ENCODE peak calls at places on chromosome 15, in four cellular contexts. C is A549, R is dorsolateral prefrontal cortex, P is right cardiac atrium. N is an unnamed sample.

GRCh38 chr15:37981781-37982180 is 47.3 kb downstream of the TMCO5A start:
- DNase-seq in C (no peak), R (no peak), P (no peak), N (no peak)

GRCh38 chr15:91146728-91147127 is 46.7 kb downstream of the SV2B start:
- DNase-seq in C (no peak), R (no peak), P (no peak), N (no peak)

GRCh38 chr15:101773496-101774100 is 29.7 kb upstream of the OR4F6 start:
- DNase-seq in C (no peak), R (no peak), P (no peak), N (no peak)

GRCh38 chr15:48427960-48428547 is 96.8 kb downstream of the DUT start:
- DNase-seq in C (no peak), R (no peak), P (no peak), N (no peak)

GRCh38 chr15:51181221-51181620 is 86.5 kb upstream of the TNFAIP8L3 start:
- DNase-seq in C (no peak), R (no peak), P (no peak), N (no peak)

GRCh38 chr15:54354341-54354740 is 376.1 kb downstream of the UNC13C start:
- DNase-seq in C (no peak), R (no peak), P (no peak), N (no peak)

GRCh38 chr15:84784262-84784661 is 32.9 kb upstream of the ALPK3 start:
- DNase-seq in C (no peak), R (no peak), P (no peak), N (no peak)

GRCh38 chr15:34973512-34973911 is 4.0 kb upstream of the AQR start:
- DNase-seq in C (no peak), R (no peak), P (no peak), N (no peak)

GRCh38 chr15:67097893-67098740 is 32.7 kb downstream of the SMAD3 start:
- DNase-seq in C (no peak), R (no peak), P (peak; percentile 64), N (no peak)

GRCh38 chr15:100775581-100776185 is 103.9 kb upstream of the ALDH1A3 start:
- DNase-seq in C (no peak), R (no peak), P (no peak), N (no peak)

GRCh38 chr15:101539930-101540329 is 50.4 kb upstream of the PCSK6 start:
- DNase-seq in C (no peak), R (no peak), P (no peak), N (no peak)

GRCh38 chr15:34341922-34342736 is 807 bp downstream of the NOP10 start:
- DNase-seq in C (no peak), R (no peak), P (no peak), N (no peak)

GRCh38 chr15:75230016-75230343 is 28.2 kb upstream of the GOLGA6C start:
- DNase-seq in C (no peak), R (no peak), P (no peak), N (no peak)

GRCh38 chr15:31248951-31249350 is 77.7 kb upstream of the KLF13 start:
- DNase-seq in C (no peak), R (no peak), P (no peak), N (no peak)

GRCh38 chr15:80474224-80474619 is 70.0 kb downstream of the ARNT2 start:
- DNase-seq in C (no peak), R (no peak), P (no peak), N (no peak)

GRCh38 chr15:80530737-80531365 is 126.7 kb downstream of the ARNT2 start:
- DNase-seq in C (no peak), R (no peak), P (no peak), N (no peak)

GRCh38 chr15:83837946-83838571 is 184.1 kb downstream of the ADAMTSL3 start:
- DNase-seq in C (peak; percentile 55), R (peak; percentile 43), P (peak; percentile 56), N (no peak)

GRCh38 chr15:75776075-75776443 is 63.4 kb upstream of the CSPG4 start:
- DNase-seq in C (no peak), R (no peak), P (no peak), N (no peak)

GRCh38 chr15:60563539-60564404 is 84.8 kb upstream of the ICE2 start:
- DNase-seq in C (no peak), R (no peak), P (no peak), N (no peak)

GRCh38 chr15:100602822-100603393 is 519 bp downstream of the ASB7 start:
- DNase-seq in C (peak; percentile 46), R (no peak), P (no peak), N (no peak)

GRCh38 chr15:95840004-95840403 is 490.5 kb upstream of the NR2F2 start:
- DNase-seq in C (no peak), R (no peak), P (peak; percentile 71), N (no peak)

GRCh38 chr15:62099171-62099601 is 32.4 kb downstream of the C2CD4A start:
- DNase-seq in C (no peak), R (no peak), P (no peak), N (no peak)

GRCh38 chr15:74840851-74841760 is 1.9 kb downstream of the ULK3 start:
- DNase-seq in C (no peak), R (no peak), P (no peak), N (no peak)

DNA sequence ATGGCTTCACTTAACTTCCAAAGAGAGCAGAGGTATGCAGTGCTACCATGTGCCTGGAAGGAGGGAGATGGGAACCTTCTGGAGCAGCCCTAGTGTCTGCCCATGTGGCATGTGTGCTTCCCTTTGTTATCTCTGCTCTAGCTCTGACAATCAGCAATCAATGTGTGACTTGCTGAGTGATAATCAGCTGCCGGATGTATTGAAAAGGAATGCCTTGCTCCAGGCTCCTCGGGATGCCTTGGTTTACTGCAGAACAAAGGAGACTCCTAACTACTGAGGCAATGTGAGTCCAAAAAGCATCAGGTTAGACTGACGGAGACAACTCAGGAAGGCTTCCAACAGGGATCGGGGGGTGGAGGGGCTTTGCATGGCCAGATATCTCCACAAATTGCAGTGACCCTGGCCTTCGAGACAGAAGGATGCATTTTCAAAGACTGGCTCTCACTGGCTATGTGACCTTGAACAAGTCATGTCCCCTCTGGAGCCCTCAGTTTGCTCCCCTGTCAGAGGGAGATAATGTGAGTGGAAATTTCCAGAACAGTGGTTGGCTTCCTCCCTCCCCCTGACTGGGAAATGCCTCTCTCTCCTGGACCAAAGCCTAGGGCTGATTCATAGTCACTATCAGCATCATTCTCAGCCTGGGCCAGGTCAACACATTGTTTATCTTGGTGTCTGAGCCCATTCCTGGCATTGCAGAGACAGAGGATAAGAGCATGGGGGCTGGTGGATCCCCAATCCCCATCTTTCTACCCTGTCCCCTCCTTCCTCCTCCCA is 35.8 kb upstream of the CORO2B start:
- DNase-seq in C (peak; percentile 82), R (no peak), P (peak; percentile 59), N (no peak)
- H3K27ac ChIP-seq in C (peak overlapping the region; percentile 93), R (peak overlapping the region; percentile 35), P (peak overlapping the region; percentile 81), N (no peak overlapping the region)

DNA sequence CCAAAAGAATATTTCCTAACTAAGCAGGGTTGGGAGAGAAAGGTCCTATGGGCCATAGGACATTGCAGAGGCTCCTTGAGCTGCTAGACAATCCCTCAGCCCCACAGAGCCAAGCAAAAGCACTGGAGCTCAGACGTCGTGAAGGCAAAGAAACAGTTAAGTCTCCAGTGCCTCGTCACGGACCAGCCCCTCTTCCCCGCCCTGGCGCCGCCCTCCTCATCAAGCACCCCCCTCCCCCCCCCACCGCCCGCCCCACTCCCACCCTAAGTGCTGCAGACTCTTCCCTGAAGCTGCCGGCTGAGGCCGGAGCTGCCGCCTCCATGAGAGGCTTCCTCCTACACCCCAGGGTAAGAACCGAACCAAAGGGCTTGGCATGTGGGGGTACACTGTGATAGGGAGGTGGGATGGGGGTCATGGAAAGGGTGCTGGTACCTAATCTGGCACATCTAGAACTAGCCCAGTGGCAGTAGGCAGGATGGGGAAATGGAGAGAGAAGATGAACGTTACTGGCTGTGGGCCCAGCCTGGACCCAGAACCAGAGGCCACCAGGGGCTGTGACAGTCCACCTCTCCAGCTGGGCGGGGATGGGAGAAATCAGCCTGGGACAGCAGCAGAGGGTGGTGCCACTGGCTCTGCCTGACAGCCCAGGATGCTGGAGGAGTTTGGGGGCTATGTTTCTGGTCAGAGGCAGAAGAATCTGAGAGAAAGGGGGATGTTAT is at the start of gene MAP1A:
- DNase-seq in C (no peak), R (no peak), P (peak; percentile 68), N (peak; percentile 81)
- H3K27ac ChIP-seq in C (no peak within 1 kb of the TSS), R (peak within 1 kb of the TSS; percentile 98), P (peak within 1 kb of the TSS; percentile 83), N (peak within 1 kb of the TSS; percentile 95)

DNA sequence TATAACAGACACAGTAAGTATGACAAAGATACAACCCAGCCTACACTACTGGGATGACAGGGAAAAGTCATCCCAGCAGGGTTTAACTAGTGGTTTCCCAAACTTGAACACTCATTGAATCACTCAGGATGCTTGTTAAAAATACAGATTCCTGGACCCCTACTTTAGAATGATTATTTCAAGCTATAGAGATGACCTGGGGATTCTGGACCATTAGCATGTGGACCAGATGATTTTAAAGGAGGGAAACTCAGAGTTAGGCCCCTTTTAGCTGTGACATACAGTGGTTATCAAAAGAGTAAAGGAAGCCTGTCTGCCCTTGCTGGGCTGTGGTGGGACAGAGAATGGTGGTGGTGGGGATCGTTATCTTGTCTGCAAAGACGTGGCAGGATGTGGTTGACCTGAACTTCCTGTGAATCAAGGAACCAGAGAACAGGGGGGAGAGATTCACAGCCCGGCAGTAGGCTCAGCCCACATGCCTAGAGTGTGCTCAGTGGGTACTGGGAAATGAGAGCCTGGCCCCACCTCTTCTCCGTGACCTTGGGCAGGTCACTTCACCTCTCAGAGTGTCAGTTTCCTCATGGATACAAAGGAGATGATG is 306.3 kb downstream of the RPLP1 start:
- DNase-seq in C (no peak), R (no peak), P (no peak), N (no peak)
- H3K27ac ChIP-seq in C (no peak overlapping the region), R (no peak overlapping the region), P (no peak overlapping the region), N (no peak overlapping the region)

GRCh38 chr15:41801850-41802455 is 25.9 kb upstream of the JMJD7 start:
- DNase-seq in C (no peak), R (no peak), P (no peak), N (no peak)

GRCh38 chr15:41806291-41807181 is 21.4 kb upstream of the JMJD7 start:
- DNase-seq in C (no peak), R (no peak), P (no peak), N (no peak)

GRCh38 chr15:41805711-41806110 is 22.2 kb upstream of the JMJD7 start:
- DNase-seq in C (no peak), R (no peak), P (no peak), N (no peak)

GRCh38 chr15:41804361-41804760 is 23.5 kb upstream of the JMJD7 start:
- DNase-seq in C (no peak), R (no peak), P (no peak), N (no peak)

DNA sequence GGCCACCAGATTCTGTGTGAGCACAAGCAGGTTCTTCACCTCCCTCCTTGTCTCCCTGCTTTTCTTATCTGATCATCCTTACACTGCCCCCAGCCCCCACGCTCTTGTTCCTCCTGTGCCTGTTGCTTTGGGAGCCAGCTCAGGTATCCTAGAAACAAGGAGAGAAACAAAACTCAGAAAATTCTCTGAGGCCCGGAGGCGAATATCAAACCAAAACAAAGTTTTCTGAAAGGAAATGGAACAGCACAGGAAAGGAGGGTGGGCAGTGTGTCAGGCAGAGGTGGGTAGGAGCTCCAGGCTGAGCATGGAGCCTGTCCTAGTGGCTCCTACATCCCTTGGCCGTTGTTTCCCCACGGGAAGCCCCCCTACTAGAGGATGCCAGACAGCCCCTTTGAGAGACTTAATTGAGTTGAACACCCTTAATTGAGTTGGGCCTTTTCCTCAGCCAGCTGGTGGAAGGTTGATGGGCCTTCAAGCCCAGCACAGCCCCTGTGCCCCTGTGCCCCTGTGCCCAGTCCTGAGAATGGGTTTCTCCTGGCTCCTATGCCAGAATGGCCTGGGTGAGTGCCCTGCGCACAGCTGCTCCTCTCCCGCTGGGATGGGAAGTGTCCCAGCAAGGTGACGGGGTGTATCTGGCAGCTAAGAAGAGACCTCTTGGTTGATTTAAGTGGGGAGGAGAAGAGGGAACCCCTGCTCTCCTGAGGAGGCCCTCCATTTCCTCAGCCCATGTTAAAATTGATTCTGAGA is 22.8 kb upstream of the JMJD7 start:
- DNase-seq in C (no peak), R (no peak), P (no peak), N (no peak)
- H3K27ac ChIP-seq in C (no peak overlapping the region), R (no peak overlapping the region), P (no peak overlapping the region), N (peak overlapping the region; percentile 44)